ENCODE peak calls at places on chromosome 2, in five cellular contexts. U is AG08396, F is pulmonary artery endothelial cell, R is NCI-H1436, C is GM13976. M is an unnamed sample.

GRCh38 chr2:227471924-227472264 is at the start of gene AGFG1:
- DNase-seq in U (peak; percentile 94), R (peak; percentile 74), C (peak; percentile 90), F (peak; percentile 29), M (peak; percentile 33)

GRCh38 chr2:134362751-134363150 is 108.9 kb downstream of the MGAT5 start:
- DNase-seq in U (no peak), F (no peak), R (no peak), C (no peak), M (no peak)

GRCh38 chr2:42969231-42970150 is 177.1 kb upstream of the HAAO start:
- DNase-seq in F (no peak), R (no peak), C (no peak), U (peak; percentile 74), M (no peak)

GRCh38 chr2:120385355-120386127 is 39.6 kb downstream of the INHBB start:
- DNase-seq in F (no peak), U (no peak), C (no peak), R (no peak), M (no peak)

GRCh38 chr2:128394004-128394730 is 75.5 kb upstream of the HS6ST1 start:
- DNase-seq in U (no peak), C (no peak), F (no peak), R (no peak), M (no peak)

GRCh38 chr2:96146881-96147592 is 1.8 kb upstream of the DUSP2 start:
- DNase-seq in U (no peak), R (no peak), C (no peak), F (no peak), M (no peak)

GRCh38 chr2:28406276-28407096 is 13.8 kb downstream of the FOSL2 start:
- DNase-seq in R (no peak), F (no peak), C (no peak), U (no peak), M (no peak)

GRCh38 chr2:213225866-213226265 is 58.4 kb upstream of the SPAG16 start:
- DNase-seq in R (no peak), U (no peak), C (no peak), F (no peak), M (no peak)

GRCh38 chr2:174158003-174158402 is 90.3 kb downstream of the OLA1 start:
- DNase-seq in C (peak; percentile 34), R (peak; percentile 33), F (no peak), U (peak; percentile 23), M (peak; percentile 33)

GRCh38 chr2:54209379-54209778 is 46.6 kb downstream of the TSPYL6 start:
- DNase-seq in C (no peak), F (no peak), R (no peak), U (no peak), M (no peak)

GRCh38 chr2:234198976-234199375 is 148.5 kb downstream of the SPP2 start:
- DNase-seq in F (no peak), R (no peak), C (no peak), U (no peak), M (no peak)

GRCh38 chr2:120177973-120178372 is 45.2 kb downstream of the TMEM185B start:
- DNase-seq in F (no peak), U (no peak), C (no peak), R (no peak), M (no peak)

GRCh38 chr2:69177063-69177771 is 164.2 kb downstream of the ANTXR1 start:
- DNase-seq in U (peak; percentile 73), R (no peak), F (peak; percentile 50), C (no peak), M (peak; percentile 51)

GRCh38 chr2:139386401-139386800 is 606.2 kb upstream of the NXPH2 start:
- DNase-seq in C (no peak), R (no peak), U (no peak), F (no peak), M (no peak)

GRCh38 chr2:109382946-109383345 is 230.8 kb downstream of the SEPTIN10 start:
- DNase-seq in F (no peak), U (peak; percentile 90), R (no peak), C (no peak), M (no peak)

GRCh38 chr2:167637726-167638125 is 609.7 kb downstream of the STK39 start:
- DNase-seq in C (no peak), U (no peak), R (no peak), F (no peak), M (no peak)

GRCh38 chr2:61419570-61419969 is 51.3 kb downstream of the USP34 start:
- DNase-seq in R (no peak), F (no peak), C (no peak), U (no peak), M (no peak)

GRCh38 chr2:64151498-64151897 is 7.3 kb upstream of the PELI1 start:
- DNase-seq in U (no peak), F (no peak), R (no peak), C (no peak), M (no peak)

GRCh38 chr2:171400395-171400794 is 33.4 kb downstream of the METTL8 start:
- DNase-seq in U (no peak), C (no peak), R (no peak), F (no peak), M (no peak)

GRCh38 chr2:2732331-2733119 is 401.4 kb upstream of the MYT1L start:
- DNase-seq in R (no peak), C (no peak), F (no peak), U (no peak), M (no peak)

GRCh38 chr2:73295751-73296400 is 2.5 kb upstream of the EGR4 start:
- DNase-seq in C (no peak), F (no peak), R (no peak), U (no peak), M (no peak)

GRCh38 chr2:42545714-42546390 is 22.6 kb upstream of the MTA3 start:
- DNase-seq in C (no peak), R (peak; percentile 36), F (no peak), U (no peak), M (no peak)

GRCh38 chr2:239700946-239701345 is 300.1 kb upstream of the HDAC4 start:
- DNase-seq in R (no peak), U (no peak), C (no peak), F (no peak), M (no peak)

GRCh38 chr2:2573658-2574293 is 242.7 kb upstream of the MYT1L start:
- DNase-seq in C (no peak), F (no peak), U (no peak), R (no peak), M (no peak)

GRCh38 chr2:46787315-46787714 is 128.3 kb downstream of the MCFD2 start:
- DNase-seq in C (no peak), U (no peak), R (no peak), F (no peak), M (no peak)

GRCh38 chr2:227411990-227412350 is 24.2 kb upstream of the SCYGR1 start:
- DNase-seq in C (no peak), U (no peak), F (no peak), R (no peak), M (no peak)